ENCODE peak calls at places on chromosomes 7 and 10, in nine cellular contexts. One of them, this sample, is unnamed.

GRCh38 chr10:43110318-43111071 is 27.8 kb upstream of the CSGALNACT2 start:
- DNase-seq in GM23248: peak; percentile 81
- DNase-seq in mammary epithelial cell: peak; percentile 33
- DNase-seq in astrocyte: peak; percentile 33
- DNase-seq in PC-3: peak; percentile 47
- DNase-seq in neuronal stem cell: no peak
- DNase-seq in GM23338: no peak
- DNase-seq in OCI-LY7: no peak
- DNase-seq in SK-N-SH: no peak
- DNase-seq in this sample: peak; percentile 95

GRCh38 chr10:126157127-126157526 is 231.2 kb downstream of the ADAM12 start:
- DNase-seq in PC-3: no peak
- DNase-seq in OCI-LY7: no peak
- DNase-seq in GM23248: no peak
- DNase-seq in astrocyte: no peak
- DNase-seq in mammary epithelial cell: no peak
- DNase-seq in neuronal stem cell: no peak
- DNase-seq in GM23338: no peak
- DNase-seq in SK-N-SH: no peak
- DNase-seq in this sample: no peak

GRCh38 chr10:125093199-125093841 is 67.0 kb downstream of the CTBP2 start:
- DNase-seq in astrocyte: peak; percentile 60
- DNase-seq in mammary epithelial cell: no peak
- DNase-seq in neuronal stem cell: no peak
- DNase-seq in PC-3: no peak
- DNase-seq in SK-N-SH: peak; percentile 50
- DNase-seq in OCI-LY7: no peak
- DNase-seq in GM23248: peak; percentile 80
- DNase-seq in GM23338: no peak
- DNase-seq in this sample: no peak

GRCh38 chr7:84187813-84188212 is 6.8 kb downstream of the SEMA3A start:
- DNase-seq in OCI-LY7: no peak
- DNase-seq in astrocyte: peak; percentile 78
- DNase-seq in SK-N-SH: no peak
- DNase-seq in GM23338: no peak
- DNase-seq in neuronal stem cell: no peak
- DNase-seq in PC-3: peak; percentile 97
- DNase-seq in mammary epithelial cell: peak; percentile 94
- DNase-seq in GM23248: peak; percentile 79
- DNase-seq in this sample: peak; percentile 3

GRCh38 chr7:30466266-30466665 is 12.3 kb downstream of the NOD1 start:
- DNase-seq in SK-N-SH: no peak
- DNase-seq in OCI-LY7: no peak
- DNase-seq in neuronal stem cell: no peak
- DNase-seq in GM23248: peak; percentile 13
- DNase-seq in PC-3: no peak
- DNase-seq in mammary epithelial cell: no peak
- DNase-seq in astrocyte: peak; percentile 72
- DNase-seq in GM23338: no peak
- DNase-seq in this sample: no peak

GRCh38 chr7:4205828-4206227 is 476.3 kb upstream of the FOXK1 start:
- DNase-seq in SK-N-SH: no peak
- DNase-seq in mammary epithelial cell: no peak
- DNase-seq in neuronal stem cell: no peak
- DNase-seq in OCI-LY7: no peak
- DNase-seq in PC-3: no peak
- DNase-seq in GM23248: no peak
- DNase-seq in GM23338: no peak
- DNase-seq in astrocyte: no peak
- DNase-seq in this sample: peak; percentile 46

GRCh38 chr10:113018034-113018433 is 68.0 kb downstream of the TCF7L2 start:
- DNase-seq in PC-3: no peak
- DNase-seq in GM23248: no peak
- DNase-seq in neuronal stem cell: no peak
- DNase-seq in GM23338: no peak
- DNase-seq in SK-N-SH: no peak
- DNase-seq in mammary epithelial cell: no peak
- DNase-seq in astrocyte: no peak
- DNase-seq in OCI-LY7: no peak
- DNase-seq in this sample: no peak

GRCh38 chr7:32428546-32428945 is 61.6 kb downstream of the LSM5 start:
- DNase-seq in GM23248: no peak
- DNase-seq in astrocyte: no peak
- DNase-seq in SK-N-SH: peak; percentile 38
- DNase-seq in GM23338: peak; percentile 39
- DNase-seq in PC-3: no peak
- DNase-seq in OCI-LY7: no peak
- DNase-seq in mammary epithelial cell: no peak
- DNase-seq in neuronal stem cell: no peak
- DNase-seq in this sample: no peak

GRCh38 chr10:78472542-78472890 is 438.9 kb downstream of the RPS24 start:
- DNase-seq in GM23248: no peak
- DNase-seq in neuronal stem cell: peak; percentile 37
- DNase-seq in mammary epithelial cell: no peak
- DNase-seq in GM23338: peak; percentile 9
- DNase-seq in SK-N-SH: peak; percentile 69
- DNase-seq in PC-3: no peak
- DNase-seq in astrocyte: no peak
- DNase-seq in OCI-LY7: no peak
- DNase-seq in this sample: no peak

GRCh38 chr10:78473016-78473415 is 439.4 kb downstream of the RPS24 start:
- DNase-seq in SK-N-SH: peak; percentile 58
- DNase-seq in mammary epithelial cell: no peak
- DNase-seq in astrocyte: no peak
- DNase-seq in PC-3: no peak
- DNase-seq in OCI-LY7: no peak
- DNase-seq in GM23248: no peak
- DNase-seq in neuronal stem cell: no peak
- DNase-seq in GM23338: peak; percentile 25
- DNase-seq in this sample: peak; percentile 90

GRCh38 chr10:78471723-78472541 is 438.3 kb downstream of the RPS24 start:
- DNase-seq in neuronal stem cell: no peak
- DNase-seq in SK-N-SH: peak; percentile 85
- DNase-seq in astrocyte: no peak
- DNase-seq in OCI-LY7: no peak
- DNase-seq in PC-3: no peak
- DNase-seq in mammary epithelial cell: no peak
- DNase-seq in GM23248: no peak
- DNase-seq in GM23338: no peak
- DNase-seq in this sample: peak; percentile 63

GRCh38 chr10:78470267-78471103 is 436.8 kb downstream of the RPS24 start:
- DNase-seq in SK-N-SH: peak; percentile 62
- DNase-seq in GM23248: no peak
- DNase-seq in GM23338: no peak
- DNase-seq in PC-3: peak; percentile 100
- DNase-seq in astrocyte: peak; percentile 20
- DNase-seq in mammary epithelial cell: no peak
- DNase-seq in OCI-LY7: no peak
- DNase-seq in neuronal stem cell: no peak
- DNase-seq in this sample: peak; percentile 65

GRCh38 chr10:78471326-78471722 is 437.7 kb downstream of the RPS24 start:
- DNase-seq in GM23248: no peak
- DNase-seq in GM23338: no peak
- DNase-seq in mammary epithelial cell: no peak
- DNase-seq in neuronal stem cell: no peak
- DNase-seq in astrocyte: no peak
- DNase-seq in OCI-LY7: no peak
- DNase-seq in PC-3: no peak
- DNase-seq in SK-N-SH: no peak
- DNase-seq in this sample: no peak
- H2AFZ ChIP-seq in GM23248: no peak overlapping the region
- H2AFZ ChIP-seq in GM23338: no peak overlapping the region
- H2AFZ ChIP-seq in mammary epithelial cell: no peak overlapping the region
- H2AFZ ChIP-seq in neuronal stem cell: no peak overlapping the region
- H2AFZ ChIP-seq in astrocyte: no peak overlapping the region
- H2AFZ ChIP-seq in OCI-LY7: no peak overlapping the region
- H2AFZ ChIP-seq in PC-3: no peak overlapping the region
- H2AFZ ChIP-seq in SK-N-SH: no peak overlapping the region
- H2AFZ ChIP-seq in this sample: no peak overlapping the region

GRCh38 chr7:28309684-28310083 is 102.6 kb upstream of the CREB5 start:
- DNase-seq in PC-3: no peak
- DNase-seq in GM23248: no peak
- DNase-seq in neuronal stem cell: no peak
- DNase-seq in OCI-LY7: no peak
- DNase-seq in mammary epithelial cell: no peak
- DNase-seq in astrocyte: no peak
- DNase-seq in SK-N-SH: no peak
- DNase-seq in GM23338: no peak
- DNase-seq in this sample: no peak

GRCh38 chr7:28315565-28316420 is 96.5 kb upstream of the CREB5 start:
- DNase-seq in GM23248: peak; percentile 54
- DNase-seq in SK-N-SH: peak; percentile 80
- DNase-seq in mammary epithelial cell: peak; percentile 74
- DNase-seq in PC-3: no peak
- DNase-seq in astrocyte: peak; percentile 65
- DNase-seq in neuronal stem cell: no peak
- DNase-seq in OCI-LY7: no peak
- DNase-seq in GM23338: no peak
- DNase-seq in this sample: no peak

GRCh38 chr7:28310449-28310848 is 101.9 kb upstream of the CREB5 start:
- DNase-seq in PC-3: no peak
- DNase-seq in neuronal stem cell: no peak
- DNase-seq in OCI-LY7: no peak
- DNase-seq in GM23338: no peak
- DNase-seq in GM23248: no peak
- DNase-seq in mammary epithelial cell: no peak
- DNase-seq in astrocyte: no peak
- DNase-seq in SK-N-SH: no peak
- DNase-seq in this sample: no peak

GRCh38 chr7:28312973-28313372 is 99.3 kb upstream of the CREB5 start:
- DNase-seq in mammary epithelial cell: no peak
- DNase-seq in neuronal stem cell: no peak
- DNase-seq in GM23248: no peak
- DNase-seq in astrocyte: no peak
- DNase-seq in OCI-LY7: no peak
- DNase-seq in PC-3: peak; percentile 62
- DNase-seq in SK-N-SH: no peak
- DNase-seq in GM23338: no peak
- DNase-seq in this sample: no peak

GRCh38 chr7:28311670-28312069 is 100.6 kb upstream of the CREB5 start:
- DNase-seq in mammary epithelial cell: no peak
- DNase-seq in SK-N-SH: no peak
- DNase-seq in GM23248: no peak
- DNase-seq in astrocyte: no peak
- DNase-seq in PC-3: no peak
- DNase-seq in GM23338: peak; percentile 48
- DNase-seq in neuronal stem cell: no peak
- DNase-seq in OCI-LY7: no peak
- DNase-seq in this sample: no peak
- H2AFZ ChIP-seq in mammary epithelial cell: no peak overlapping the region
- H2AFZ ChIP-seq in SK-N-SH: no peak overlapping the region
- H2AFZ ChIP-seq in GM23248: no peak overlapping the region
- H2AFZ ChIP-seq in astrocyte: no peak overlapping the region
- H2AFZ ChIP-seq in PC-3: no peak overlapping the region
- H2AFZ ChIP-seq in GM23338: peak overlapping the region; percentile 92
- H2AFZ ChIP-seq in neuronal stem cell: no peak overlapping the region
- H2AFZ ChIP-seq in OCI-LY7: no peak overlapping the region
- H2AFZ ChIP-seq in this sample: no peak overlapping the region

GRCh38 chr10:45059632-45060031 is 58.9 kb downstream of the ZNF22 start:
- DNase-seq in SK-N-SH: no peak
- DNase-seq in OCI-LY7: no peak
- DNase-seq in PC-3: no peak
- DNase-seq in neuronal stem cell: no peak
- DNase-seq in mammary epithelial cell: no peak
- DNase-seq in GM23248: no peak
- DNase-seq in astrocyte: no peak
- DNase-seq in GM23338: no peak
- DNase-seq in this sample: no peak

GRCh38 chr10:45058992-45059561 is 58.4 kb downstream of the ZNF22 start:
- DNase-seq in astrocyte: no peak
- DNase-seq in SK-N-SH: no peak
- DNase-seq in mammary epithelial cell: peak; percentile 32
- DNase-seq in neuronal stem cell: no peak
- DNase-seq in OCI-LY7: no peak
- DNase-seq in GM23248: no peak
- DNase-seq in PC-3: no peak
- DNase-seq in GM23338: no peak
- DNase-seq in this sample: no peak

GRCh38 chr10:45064998-45065397 is 64.3 kb downstream of the ZNF22 start:
- DNase-seq in OCI-LY7: no peak
- DNase-seq in GM23338: no peak
- DNase-seq in PC-3: no peak
- DNase-seq in GM23248: no peak
- DNase-seq in SK-N-SH: no peak
- DNase-seq in astrocyte: no peak
- DNase-seq in mammary epithelial cell: no peak
- DNase-seq in neuronal stem cell: no peak
- DNase-seq in this sample: no peak

GRCh38 chr10:45061982-45062381 is 61.3 kb downstream of the ZNF22 start:
- DNase-seq in OCI-LY7: no peak
- DNase-seq in neuronal stem cell: no peak
- DNase-seq in GM23338: peak; percentile 16
- DNase-seq in astrocyte: no peak
- DNase-seq in PC-3: no peak
- DNase-seq in GM23248: no peak
- DNase-seq in mammary epithelial cell: peak; percentile 83
- DNase-seq in SK-N-SH: no peak
- DNase-seq in this sample: no peak

DNA sequence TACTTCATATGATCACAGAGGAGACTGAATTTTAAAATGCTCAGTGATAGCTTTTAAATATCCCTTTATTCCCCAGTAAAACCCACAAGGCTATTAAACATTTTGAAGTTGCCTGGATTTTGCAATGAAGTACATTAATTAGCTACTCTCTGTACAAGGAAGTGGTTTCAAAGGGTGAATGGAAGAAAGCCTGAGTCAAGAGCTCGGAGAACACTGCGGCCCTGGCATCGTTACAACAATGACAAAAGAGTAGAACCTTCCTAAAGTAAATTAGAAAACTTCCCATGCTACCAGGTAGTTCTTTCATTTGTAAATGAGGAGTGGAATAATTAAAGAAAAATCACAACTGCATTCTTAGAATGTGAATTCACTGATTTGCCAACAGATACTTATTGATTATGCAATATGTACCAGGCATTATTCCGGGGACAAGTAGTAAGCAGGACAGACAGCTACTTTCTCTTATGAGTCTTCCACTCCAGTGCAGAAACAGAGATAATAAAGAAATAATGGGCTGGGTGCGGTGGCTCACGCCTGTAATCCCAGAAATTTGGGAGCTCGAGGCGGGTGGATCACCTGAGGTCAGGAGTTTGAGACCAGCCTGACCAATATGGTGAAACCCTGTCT is 63.0 kb downstream of the ZNF22 start:
- DNase-seq in SK-N-SH: no peak
- DNase-seq in mammary epithelial cell: peak; percentile 83
- DNase-seq in GM23248: no peak
- DNase-seq in GM23338: no peak
- DNase-seq in neuronal stem cell: no peak
- DNase-seq in OCI-LY7: no peak
- DNase-seq in PC-3: no peak
- DNase-seq in astrocyte: no peak
- DNase-seq in this sample: no peak
- H2AFZ ChIP-seq in SK-N-SH: no peak overlapping the region
- H2AFZ ChIP-seq in mammary epithelial cell: peak overlapping the region; percentile 45
- H2AFZ ChIP-seq in GM23248: no peak overlapping the region
- H2AFZ ChIP-seq in GM23338: no peak overlapping the region
- H2AFZ ChIP-seq in neuronal stem cell: no peak overlapping the region
- H2AFZ ChIP-seq in OCI-LY7: no peak overlapping the region
- H2AFZ ChIP-seq in PC-3: no peak overlapping the region
- H2AFZ ChIP-seq in astrocyte: no peak overlapping the region
- H2AFZ ChIP-seq in this sample: no peak overlapping the region

DNA sequence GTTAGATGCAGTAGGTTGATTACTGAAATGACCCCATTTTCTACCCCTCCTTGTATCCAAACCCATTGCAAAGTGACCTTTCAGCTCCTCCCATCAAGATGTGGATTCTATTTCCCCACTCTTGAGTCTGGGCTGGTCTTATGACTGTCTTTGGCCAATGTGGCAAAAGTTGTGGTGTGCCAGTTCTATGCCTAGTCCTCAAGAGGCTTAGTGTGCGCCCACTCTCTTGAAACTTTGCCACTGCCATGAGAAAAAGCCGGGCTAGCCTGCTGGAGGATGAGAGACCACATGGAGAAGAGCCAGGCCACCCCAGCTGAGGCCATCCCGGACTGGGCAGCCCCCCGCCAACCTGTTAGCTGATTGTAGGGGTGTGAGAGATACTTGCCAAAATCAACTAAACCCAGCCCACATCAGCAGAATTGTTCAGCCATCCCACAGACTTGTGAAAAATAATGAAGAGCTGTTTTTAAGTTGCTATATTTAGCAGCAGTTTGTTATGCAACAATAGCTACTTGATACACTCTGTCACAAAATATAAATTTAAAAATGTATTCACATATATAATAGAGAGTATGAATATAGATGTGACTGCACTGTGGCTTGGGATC is 131.0 kb upstream of the PALS2 start:
- DNase-seq in OCI-LY7: no peak
- DNase-seq in PC-3: no peak
- DNase-seq in astrocyte: no peak
- DNase-seq in mammary epithelial cell: no peak
- DNase-seq in GM23338: no peak
- DNase-seq in neuronal stem cell: no peak
- DNase-seq in SK-N-SH: no peak
- DNase-seq in GM23248: no peak
- DNase-seq in this sample: no peak
- H2AFZ ChIP-seq in OCI-LY7: no peak overlapping the region
- H2AFZ ChIP-seq in PC-3: no peak overlapping the region
- H2AFZ ChIP-seq in astrocyte: no peak overlapping the region
- H2AFZ ChIP-seq in mammary epithelial cell: no peak overlapping the region
- H2AFZ ChIP-seq in GM23338: peak overlapping the region; percentile 96
- H2AFZ ChIP-seq in neuronal stem cell: no peak overlapping the region
- H2AFZ ChIP-seq in SK-N-SH: no peak overlapping the region
- H2AFZ ChIP-seq in GM23248: no peak overlapping the region
- H2AFZ ChIP-seq in this sample: peak overlapping the region; percentile 10

This sample was measured in osteoblast.